ENCODE peak calls at places on chromosomes 11 and 22, in seven cellular contexts. V is myocyte; B is activated T-helper 9 cell treated with anti-CD3 and anti-CD28 coated beads, Interleukin-2, amount 50 U/mL, for 16 hours; I is T-helper 9 cell; E is colonic mucosa; T is mucosa of descending colon; G is NCI-H1694. A is an unnamed sample.

GRCh38 chr11:43866520-43866919 is 14.1 kb upstream of the ALKBH3 start:
- DNase-seq in V (no peak), B (no peak), I (no peak), E (no peak), T (no peak), G (no peak), A (no peak)

GRCh38 chr11:103609117-103610066 is 427.0 kb upstream of the DDI1 start:
- DNase-seq in V (peak), B (no peak), I (no peak), E (no peak), T (no peak), G (no peak), A (peak)

GRCh38 chr11:17553249-17553546 is 6.1 kb downstream of the OTOG start:
- DNase-seq in V (no peak), B (no peak), I (no peak), E (no peak), T (no peak), G (no peak), A (no peak)

GRCh38 chr22:33909075-33909458 is 11.2 kb downstream of the LARGE1 start:
- DNase-seq in V (peak), B (no peak), I (no peak), E (no peak), T (no peak), G (no peak), A (no peak)

GRCh38 chr11:134045799-134046635 is 22.9 kb upstream of the JAM3 start:
- DNase-seq in V (peak), B (no peak), I (no peak), E (no peak), T (no peak), G (peak), A (no peak)

GRCh38 chr22:45998638-45999378 is 21.8 kb upstream of the WNT7B start:
- DNase-seq in V (no peak), B (no peak), I (no peak), E (no peak), T (peak), G (no peak), A (no peak)

GRCh38 chr11:3191586-3192324 is 26.6 kb upstream of the OSBPL5 start:
- DNase-seq in V (no peak), B (no peak), I (no peak), E (no peak), T (no peak), G (no peak), A (no peak)

GRCh38 chr11:17992916-17993315 is 19.9 kb downstream of the SERGEF start:
- DNase-seq in V (no peak), B (no peak), I (no peak), E (no peak), T (no peak), G (no peak), A (no peak)

GRCh38 chr22:46293591-46294260 is 2.9 kb upstream of the GTSE1 start:
- DNase-seq in V (no peak), B (no peak), I (no peak), E (no peak), T (no peak), G (peak), A (no peak)

GRCh38 chr22:45318168-45318557 is 8.4 kb downstream of the FAM118A start:
- DNase-seq in V (peak), B (peak), I (peak), E (peak), T (peak), G (no peak), A (peak)

GRCh38 chr11:9150501-9150900 is 59.1 kb upstream of the SCUBE2 start:
- DNase-seq in V (peak), B (no peak), I (no peak), E (no peak), T (no peak), G (no peak), A (no peak)

GRCh38 chr11:3123761-3124733 is 41.1 kb downstream of the OSBPL5 start:
- DNase-seq in V (peak), B (no peak), I (no peak), E (peak), T (peak), G (no peak), A (peak)

GRCh38 chr11:96001037-96001436 is 77.1 kb upstream of the MTMR2 start:
- DNase-seq in V (peak), B (no peak), I (no peak), E (peak), T (no peak), G (no peak), A (no peak)

GRCh38 chr11:20075627-20076026 is 84.6 kb downstream of the DBX1 start:
- DNase-seq in V (no peak), B (no peak), I (no peak), E (no peak), T (no peak), G (no peak), A (no peak)

GRCh38 chr11:56910046-56910753 is 78.5 kb upstream of the OR5AK2 start:
- DNase-seq in V (no peak), B (no peak), I (no peak), E (peak), T (no peak), G (no peak), A (no peak)

GRCh38 chr11:75341583-75341982 is 9.9 kb downstream of the ARRB1 start:
- DNase-seq in V (no peak), B (no peak), I (no peak), E (peak), T (no peak), G (no peak), A (peak)

GRCh38 chr22:17939579-17939978 is 84.8 kb downstream of the MICAL3 start:
- DNase-seq in V (no peak), B (no peak), I (no peak), E (no peak), T (no peak), G (no peak), A (no peak)

GRCh38 chr11:3909901-3910300 is 54.4 kb downstream of the STIM1 start:
- DNase-seq in V (no peak), B (no peak), I (no peak), E (no peak), T (no peak), G (no peak), A (no peak)

GRCh38 chr11:120108154-120108784 is 29.6 kb downstream of the TRIM29 start:
- DNase-seq in V (peak), B (peak), I (peak), E (peak), T (no peak), G (peak), A (no peak)